ENCODE peak calls at places on chromosome 20, in seven cellular contexts. J is cardiac muscle cell, T is T-helper 2 cell, X is caudate nucleus, A is AG08395, I is mucosa of descending colon, V is activated B cell treated with CpG ODN at 0.5 μM for 24 hours. N is an unnamed sample.

GRCh38 chr20:58113706-58114105 is 114.7 kb downstream of the ANKRD60 start:
- DNase-seq in J (no peak), I (no peak), X (no peak), T (no peak), A (no peak), V (no peak), N (no peak)

GRCh38 chr20:13875265-13875811 is 90.5 kb downstream of the NDUFAF5 start:
- DNase-seq in J (no peak), X (no peak), A (no peak), I (no peak), T (no peak), V (no peak), N (peak; percentile 28)

GRCh38 chr20:33791959-33792597 is 19.1 kb upstream of the CHMP4B start:
- DNase-seq in T (peak; percentile 43), J (peak; percentile 59), I (peak; percentile 74), A (peak; percentile 41), V (peak; percentile 55), X (no peak), N (peak; percentile 33)

GRCh38 chr20:44064501-44065400 is 122.2 kb downstream of the JPH2 start:
- DNase-seq in V (no peak), X (no peak), J (no peak), I (no peak), T (no peak), A (no peak), N (no peak)

GRCh38 chr20:24906806-24907205 is 42.3 kb upstream of the CST7 start:
- DNase-seq in V (no peak), A (no peak), T (no peak), I (no peak), X (no peak), J (peak; percentile 19), N (no peak)

GRCh38 chr20:3749087-3749688 is 16.7 kb downstream of the HSPA12B start:
- DNase-seq in J (no peak), T (no peak), I (no peak), V (no peak), A (no peak), X (no peak), N (no peak)

GRCh38 chr20:51388227-51388626 is 154.3 kb downstream of the NFATC2 start:
- DNase-seq in V (no peak), J (no peak), A (peak; percentile 47), I (no peak), X (no peak), T (peak; percentile 36), N (peak; percentile 45)

GRCh38 chr20:38114353-38114791 is 50.7 kb downstream of the TGM2 start:
- DNase-seq in X (no peak), A (peak; percentile 43), V (no peak), I (no peak), T (no peak), J (peak; percentile 61), N (peak; percentile 30)

GRCh38 chr20:38113401-38114325 is 51.4 kb downstream of the TGM2 start:
- DNase-seq in I (no peak), X (no peak), A (no peak), V (no peak), J (peak; percentile 57), T (no peak), N (no peak)

GRCh38 chr20:45372646-45373352 is 5.3 kb downstream of the TP53TG5 start:
- DNase-seq in X (peak; percentile 13), I (peak; percentile 65), A (peak; percentile 22), J (peak; percentile 27), V (no peak), T (no peak), N (peak; percentile 16)

GRCh38 chr20:32040142-32040953 is 11.7 kb upstream of the HCK start:
- DNase-seq in A (no peak), V (peak; percentile 77), J (no peak), X (peak; percentile 6), T (no peak), I (peak; percentile 69), N (no peak)

GRCh38 chr20:33012327-33013189 is 5.1 kb downstream of the BPIFB2 start:
- DNase-seq in V (no peak), T (no peak), A (no peak), J (no peak), X (no peak), I (no peak), N (no peak)

GRCh38 chr20:58870293-58871014 is 17.9 kb downstream of the GNAS start:
- DNase-seq in V (peak; percentile 37), J (peak; percentile 71), X (peak; percentile 28), I (peak; percentile 54), T (peak; percentile 34), A (peak; percentile 86), N (peak; percentile 44)

GRCh38 chr20:53643031-53643832 is 49.6 kb upstream of the ZNF217 start:
- DNase-seq in J (peak; percentile 69), A (peak; percentile 83), I (peak; percentile 75), X (no peak), T (peak; percentile 92), V (no peak), N (peak; percentile 80)

GRCh38 chr20:39778847-39779641 is 816.9 kb downstream of the DHX35 start:
- DNase-seq in T (no peak), J (no peak), V (no peak), X (no peak), I (no peak), A (no peak), N (peak; percentile 14)

GRCh38 chr20:51387125-51387865 is 155.2 kb downstream of the NFATC2 start:
- DNase-seq in X (no peak), I (no peak), T (no peak), J (no peak), V (no peak), A (no peak), N (no peak)

GRCh38 chr20:32325706-32326506 is 32.2 kb upstream of the ASXL1 start:
- DNase-seq in T (no peak), V (no peak), I (no peak), X (no peak), A (no peak), J (peak; percentile 59), N (no peak)

GRCh38 chr20:23103284-23104018 is 17.3 kb upstream of the CD93 start:
- DNase-seq in I (no peak), A (no peak), X (no peak), J (peak; percentile 56), V (no peak), T (no peak), N (no peak)

GRCh38 chr20:55132523-55132922 is 657.1 kb downstream of the DOK5 start:
- DNase-seq in V (no peak), J (no peak), A (no peak), T (no peak), I (no peak), X (no peak), N (no peak)

GRCh38 chr20:53870426-53871199 is 199.8 kb downstream of the BCAS1 start:
- DNase-seq in J (no peak), V (no peak), A (no peak), I (no peak), X (no peak), T (no peak), N (no peak)

GRCh38 chr20:23235173-23236027 is 115.2 kb upstream of the NXT1 start:
- DNase-seq in A (peak; percentile 39), V (no peak), I (peak; percentile 63), J (peak; percentile 81), T (peak; percentile 51), X (no peak), N (peak; percentile 47)